ENCODE peak calls at places on chromosomes 5 and 9, in nine cellular contexts. One of them, this sample, is unnamed.

GRCh38 chr5:1745806-1746370 is 53.7 kb downstream of the MRPL36 start:
- DNase-seq in stomach: peak
- DNase-seq in GM12878: no peak
- DNase-seq in transverse colon: peak
- DNase-seq in spleen: peak
- DNase-seq in breast epithelium: no peak
- DNase-seq in HL-60: no peak
- DNase-seq in H1: no peak
- DNase-seq in K562: no peak
- DNase-seq in this sample: no peak

GRCh38 chr9:12784461-12785250 is 9.8 kb downstream of the LURAP1L start:
- DNase-seq in breast epithelium: peak
- DNase-seq in spleen: no peak
- DNase-seq in transverse colon: peak
- DNase-seq in H1: no peak
- DNase-seq in GM12878: no peak
- DNase-seq in HL-60: no peak
- DNase-seq in stomach: peak
- DNase-seq in K562: no peak
- DNase-seq in this sample: peak

GRCh38 chr5:177301503-177302165 is 1.9 kb downstream of the RAB24 start:
- DNase-seq in stomach: peak
- DNase-seq in HL-60: no peak
- DNase-seq in spleen: peak
- DNase-seq in breast epithelium: peak
- DNase-seq in transverse colon: peak
- DNase-seq in GM12878: no peak
- DNase-seq in H1: no peak
- DNase-seq in K562: no peak
- DNase-seq in this sample: no peak

GRCh38 chr5:179265529-179266290 is 79.6 kb downstream of the ADAMTS2 start:
- DNase-seq in HL-60: no peak
- DNase-seq in breast epithelium: peak
- DNase-seq in GM12878: no peak
- DNase-seq in stomach: peak
- DNase-seq in K562: no peak
- DNase-seq in spleen: peak
- DNase-seq in transverse colon: peak
- DNase-seq in H1: no peak
- DNase-seq in this sample: no peak

GRCh38 chr9:132169672-132170392 is 8.0 kb downstream of the NTNG2 start:
- DNase-seq in K562: peak
- DNase-seq in stomach: peak
- DNase-seq in GM12878: no peak
- DNase-seq in HL-60: peak
- DNase-seq in breast epithelium: no peak
- DNase-seq in spleen: peak
- DNase-seq in transverse colon: peak
- DNase-seq in H1: no peak
- DNase-seq in this sample: peak

GRCh38 chr9:71120439-71121247 is 778 bp downstream of the TRPM3 start:
- DNase-seq in H1: peak
- DNase-seq in HL-60: no peak
- DNase-seq in stomach: no peak
- DNase-seq in GM12878: no peak
- DNase-seq in spleen: no peak
- DNase-seq in transverse colon: no peak
- DNase-seq in breast epithelium: no peak
- DNase-seq in K562: no peak
- DNase-seq in this sample: no peak

GRCh38 chr5:136808756-136809155 is 443.4 kb upstream of the TRPC7 start:
- DNase-seq in HL-60: no peak
- DNase-seq in stomach: no peak
- DNase-seq in breast epithelium: no peak
- DNase-seq in H1: no peak
- DNase-seq in K562: no peak
- DNase-seq in transverse colon: no peak
- DNase-seq in GM12878: no peak
- DNase-seq in spleen: no peak
- DNase-seq in this sample: no peak

GRCh38 chr9:77597057-77597456 is 51.1 kb downstream of the GNA14 start:
- DNase-seq in GM12878: no peak
- DNase-seq in transverse colon: no peak
- DNase-seq in breast epithelium: no peak
- DNase-seq in K562: no peak
- DNase-seq in stomach: no peak
- DNase-seq in H1: no peak
- DNase-seq in HL-60: no peak
- DNase-seq in spleen: no peak
- DNase-seq in this sample: peak

GRCh38 chr9:125971050-125971449 is 223.9 kb downstream of the PBX3 start:
- DNase-seq in spleen: no peak
- DNase-seq in K562: no peak
- DNase-seq in GM12878: no peak
- DNase-seq in H1: no peak
- DNase-seq in stomach: no peak
- DNase-seq in breast epithelium: no peak
- DNase-seq in HL-60: no peak
- DNase-seq in transverse colon: no peak
- DNase-seq in this sample: no peak

GRCh38 chr9:34656992-34657391 is 5.0 kb downstream of the IL11RA start:
- DNase-seq in H1: no peak
- DNase-seq in stomach: no peak
- DNase-seq in transverse colon: no peak
- DNase-seq in spleen: no peak
- DNase-seq in HL-60: no peak
- DNase-seq in breast epithelium: no peak
- DNase-seq in K562: no peak
- DNase-seq in GM12878: no peak
- DNase-seq in this sample: no peak

GRCh38 chr9:91416086-91416712 is 7.4 kb downstream of the NFIL3 start:
- DNase-seq in GM12878: no peak
- DNase-seq in HL-60: no peak
- DNase-seq in transverse colon: no peak
- DNase-seq in stomach: no peak
- DNase-seq in breast epithelium: no peak
- DNase-seq in K562: no peak
- DNase-seq in spleen: no peak
- DNase-seq in H1: no peak
- DNase-seq in this sample: peak

GRCh38 chr5:132876020-132876759 is 2.7 kb downstream of the LEAP2 start:
- DNase-seq in spleen: no peak
- DNase-seq in H1: no peak
- DNase-seq in K562: no peak
- DNase-seq in breast epithelium: no peak
- DNase-seq in transverse colon: no peak
- DNase-seq in stomach: no peak
- DNase-seq in HL-60: no peak
- DNase-seq in GM12878: no peak
- DNase-seq in this sample: no peak
- TF ChIP-seq POLR2AphosphoS5 in spleen: no peak
- TF ChIP-seq POLR2AphosphoS5 in H1: no peak
- TF ChIP-seq POLR2AphosphoS5 in K562: no peak
- TF ChIP-seq POLR2AphosphoS5 in breast epithelium: no peak
- TF ChIP-seq POLR2AphosphoS5 in transverse colon: no peak
- TF ChIP-seq POLR2AphosphoS5 in stomach: no peak
- TF ChIP-seq POLR2AphosphoS5 in HL-60: no peak
- TF ChIP-seq POLR2AphosphoS5 in GM12878: no peak
- TF ChIP-seq POLR2AphosphoS5 in this sample: no peak

GRCh38 chr9:84366683-84367082 is 26.1 kb upstream of the SLC28A3 start:
- DNase-seq in transverse colon: no peak
- DNase-seq in stomach: no peak
- DNase-seq in HL-60: no peak
- DNase-seq in H1: no peak
- DNase-seq in spleen: no peak
- DNase-seq in breast epithelium: no peak
- DNase-seq in GM12878: no peak
- DNase-seq in K562: no peak
- DNase-seq in this sample: no peak

GRCh38 chr9:84371737-84372136 is 31.2 kb upstream of the SLC28A3 start:
- DNase-seq in transverse colon: no peak
- DNase-seq in spleen: no peak
- DNase-seq in GM12878: no peak
- DNase-seq in stomach: no peak
- DNase-seq in HL-60: peak
- DNase-seq in H1: no peak
- DNase-seq in K562: no peak
- DNase-seq in breast epithelium: peak
- DNase-seq in this sample: no peak

GRCh38 chr9:84374516-84374915 is 34.0 kb upstream of the SLC28A3 start:
- DNase-seq in K562: no peak
- DNase-seq in transverse colon: no peak
- DNase-seq in HL-60: no peak
- DNase-seq in H1: no peak
- DNase-seq in GM12878: no peak
- DNase-seq in breast epithelium: no peak
- DNase-seq in spleen: no peak
- DNase-seq in stomach: no peak
- DNase-seq in this sample: no peak

GRCh38 chr9:84373975-84374374 is 33.4 kb upstream of the SLC28A3 start:
- DNase-seq in H1: no peak
- DNase-seq in K562: no peak
- DNase-seq in stomach: no peak
- DNase-seq in breast epithelium: no peak
- DNase-seq in GM12878: no peak
- DNase-seq in spleen: no peak
- DNase-seq in transverse colon: no peak
- DNase-seq in HL-60: peak
- DNase-seq in this sample: no peak

DNA sequence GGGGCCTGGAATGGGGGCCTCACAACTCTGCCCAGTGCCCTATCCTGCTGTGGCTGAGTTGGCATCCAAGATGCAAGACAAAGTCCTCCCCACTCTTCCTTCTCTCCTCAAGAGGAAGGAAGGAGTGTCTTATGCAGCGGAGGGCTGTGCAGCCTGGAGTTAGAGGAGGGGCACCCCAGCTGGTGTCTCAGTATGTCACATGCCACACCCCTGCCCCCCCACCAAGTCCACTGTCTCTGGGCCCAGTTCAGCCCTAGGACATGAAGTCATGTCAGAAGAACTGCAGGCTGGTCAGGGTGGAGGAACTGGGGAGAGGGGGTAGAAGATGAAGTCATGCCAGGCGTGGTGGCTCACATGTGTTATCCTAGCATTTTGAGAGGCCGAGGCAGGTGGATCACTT is 28.0 kb upstream of the SLC28A3 start:
- DNase-seq in breast epithelium: no peak
- DNase-seq in HL-60: peak
- DNase-seq in stomach: no peak
- DNase-seq in GM12878: no peak
- DNase-seq in K562: no peak
- DNase-seq in spleen: no peak
- DNase-seq in H1: no peak
- DNase-seq in transverse colon: no peak
- DNase-seq in this sample: no peak
- TF ChIP-seq POLR2AphosphoS5 in breast epithelium: no peak
- TF ChIP-seq POLR2AphosphoS5 in HL-60: peak
- TF ChIP-seq POLR2AphosphoS5 in stomach: no peak
- TF ChIP-seq POLR2AphosphoS5 in GM12878: no peak
- TF ChIP-seq POLR2AphosphoS5 in K562: no peak
- TF ChIP-seq POLR2AphosphoS5 in spleen: no peak
- TF ChIP-seq POLR2AphosphoS5 in H1: no peak
- TF ChIP-seq POLR2AphosphoS5 in transverse colon: no peak
- TF ChIP-seq POLR2AphosphoS5 in this sample: no peak

GRCh38 chr5:172585114-172585513 is 55.9 kb upstream of the NEURL1B start:
- DNase-seq in breast epithelium: no peak
- DNase-seq in GM12878: no peak
- DNase-seq in H1: no peak
- DNase-seq in HL-60: no peak
- DNase-seq in stomach: no peak
- DNase-seq in spleen: peak
- DNase-seq in transverse colon: no peak
- DNase-seq in K562: no peak
- DNase-seq in this sample: no peak

GRCh38 chr5:172584638-172585037 is 56.4 kb upstream of the NEURL1B start:
- DNase-seq in spleen: no peak
- DNase-seq in K562: no peak
- DNase-seq in stomach: no peak
- DNase-seq in transverse colon: no peak
- DNase-seq in GM12878: no peak
- DNase-seq in breast epithelium: no peak
- DNase-seq in HL-60: no peak
- DNase-seq in H1: no peak
- DNase-seq in this sample: no peak

GRCh38 chr5:172586118-172587060 is 54.7 kb upstream of the NEURL1B start:
- DNase-seq in transverse colon: peak
- DNase-seq in HL-60: no peak
- DNase-seq in K562: no peak
- DNase-seq in spleen: peak
- DNase-seq in breast epithelium: no peak
- DNase-seq in GM12878: no peak
- DNase-seq in H1: peak
- DNase-seq in stomach: peak
- DNase-seq in this sample: no peak

GRCh38 chr5:172582940-172583339 is 58.1 kb upstream of the NEURL1B start:
- DNase-seq in breast epithelium: no peak
- DNase-seq in stomach: no peak
- DNase-seq in K562: no peak
- DNase-seq in H1: no peak
- DNase-seq in GM12878: no peak
- DNase-seq in spleen: peak
- DNase-seq in HL-60: no peak
- DNase-seq in transverse colon: no peak
- DNase-seq in this sample: no peak

DNA sequence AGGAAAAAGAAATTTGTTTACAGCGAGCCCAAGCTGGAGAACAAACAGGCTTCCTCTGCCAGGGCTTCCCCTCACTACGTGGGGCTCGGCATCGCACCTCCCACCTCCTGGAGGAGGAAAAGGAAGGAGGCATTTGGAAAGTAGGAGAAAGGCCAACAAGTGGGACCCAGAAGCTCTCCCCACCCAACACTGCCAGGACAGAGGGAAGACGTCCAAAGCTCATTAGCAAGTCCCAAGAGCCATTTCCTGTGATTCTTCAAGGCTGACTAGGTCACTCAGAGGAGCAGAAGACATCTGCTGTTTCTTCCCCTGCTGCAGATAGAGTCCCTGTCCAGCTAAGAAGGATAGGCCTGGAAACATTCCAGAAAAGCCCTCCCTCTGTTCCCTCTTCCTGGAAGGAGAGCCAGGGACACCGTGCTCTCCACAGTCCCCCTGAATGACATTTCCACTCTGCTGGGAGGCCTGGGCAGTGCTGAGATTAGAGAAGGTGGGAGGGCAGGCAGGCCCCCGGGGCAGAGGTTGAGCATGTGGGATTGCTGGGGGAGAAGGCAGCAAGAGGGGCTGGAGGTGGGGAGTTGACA is 57.0 kb upstream of the NEURL1B start:
- DNase-seq in stomach: no peak
- DNase-seq in H1: no peak
- DNase-seq in breast epithelium: no peak
- DNase-seq in GM12878: no peak
- DNase-seq in K562: no peak
- DNase-seq in transverse colon: no peak
- DNase-seq in HL-60: no peak
- DNase-seq in spleen: peak
- DNase-seq in this sample: peak
- TF ChIP-seq POLR2AphosphoS5 in stomach: peak
- TF ChIP-seq POLR2AphosphoS5 in H1: no peak
- TF ChIP-seq POLR2AphosphoS5 in breast epithelium: peak
- TF ChIP-seq POLR2AphosphoS5 in GM12878: no peak
- TF ChIP-seq POLR2AphosphoS5 in K562: no peak
- TF ChIP-seq POLR2AphosphoS5 in transverse colon: peak
- TF ChIP-seq POLR2AphosphoS5 in HL-60: no peak
- TF ChIP-seq POLR2AphosphoS5 in spleen: peak
- TF ChIP-seq POLR2AphosphoS5 in this sample: no peak

GRCh38 chr5:151745071-151745705 is 13.2 kb downstream of the ATOX1 start:
- DNase-seq in K562: no peak
- DNase-seq in stomach: peak
- DNase-seq in spleen: no peak
- DNase-seq in breast epithelium: peak
- DNase-seq in GM12878: peak
- DNase-seq in HL-60: no peak
- DNase-seq in transverse colon: peak
- DNase-seq in H1: no peak
- DNase-seq in this sample: peak
- TF ChIP-seq POLR2AphosphoS5 in K562: no peak
- TF ChIP-seq POLR2AphosphoS5 in stomach: no peak
- TF ChIP-seq POLR2AphosphoS5 in spleen: peak
- TF ChIP-seq POLR2AphosphoS5 in breast epithelium: peak
- TF ChIP-seq POLR2AphosphoS5 in GM12878: peak
- TF ChIP-seq POLR2AphosphoS5 in HL-60: no peak
- TF ChIP-seq POLR2AphosphoS5 in transverse colon: no peak
- TF ChIP-seq POLR2AphosphoS5 in H1: no peak
- TF ChIP-seq POLR2AphosphoS5 in this sample: peak